ENCODE peak calls at places on chromosomes 7 and 10, in eight cellular contexts. E is activated B cell treated with CpG ODN at 0.5 μM for 24 hours, M is sigmoid colon, F is ureter, W is NCI-H2081, J is NCI-H748 treated with DMSO at 0.1 percent for 48 hours, I is progenitor cell of endocrine pancreas, Z is OCI-LY7. N is an unnamed sample.
A peak's percentile ranks its signal among the peaks of the same experiment; 100 is the strongest.

GRCh38 chr10:24427678-24428409 is 218.9 kb downstream of the KIAA1217 start:
- DNase-seq in M (no peak), E (no peak), J (no peak), Z (no peak), F (no peak), W (no peak), I (no peak), N (no peak)

GRCh38 chr7:92158660-92159575 is 20.0 kb downstream of the LRRD1 start:
- DNase-seq in M (no peak), Z (no peak), J (no peak), W (no peak), F (no peak), E (no peak), I (no peak), N (no peak)

GRCh38 chr7:131221061-131221460 is 106.6 kb upstream of the MKLN1 start:
- DNase-seq in M (no peak), J (no peak), E (no peak), F (no peak), I (no peak), Z (no peak), W (no peak), N (no peak)

GRCh38 chr10:92664322-92664721 is 25.4 kb upstream of the HHEX start:
- DNase-seq in J (no peak), M (no peak), E (no peak), Z (no peak), F (no peak), I (no peak), W (no peak), N (no peak)

GRCh38 chr7:117757440-117757839 is 115.8 kb downstream of the CTTNBP2 start:
- DNase-seq in Z (no peak), E (no peak), W (no peak), M (no peak), I (no peak), J (no peak), F (no peak), N (no peak)

GRCh38 chr7:123715198-123715597 is 33.6 kb downstream of the WASL start:
- DNase-seq in I (no peak), J (no peak), M (no peak), W (no peak), F (no peak), E (no peak), Z (no peak), N (no peak)

GRCh38 chr10:55274367-55274766 is 473.3 kb upstream of the PCDH15 start:
- DNase-seq in I (no peak), W (no peak), E (no peak), Z (no peak), F (no peak), M (no peak), J (no peak), N (no peak)

GRCh38 chr10:51341216-51341615 is 266.9 kb downstream of the PRKG1 start:
- DNase-seq in M (no peak), W (no peak), Z (no peak), I (no peak), F (no peak), E (no peak), J (no peak), N (no peak)

GRCh38 chr10:1465421-1465902 is 271.9 kb downstream of the ADARB2 start:
- DNase-seq in I (no peak), F (no peak), Z (no peak), W (no peak), E (no peak), J (no peak), M (no peak), N (no peak)

GRCh38 chr10:35466170-35466569 is 129.9 kb downstream of the CCNY start:
- DNase-seq in I (no peak), Z (no peak), M (no peak), F (no peak), E (no peak), W (no peak), J (no peak), N (no peak)

GRCh38 chr10:26216577-26216948 is at the start of gene GAD2:
- DNase-seq in M (no peak), F (no peak), W (no peak), J (peak; percentile 13), Z (no peak), E (no peak), I (no peak), N (no peak)

GRCh38 chr10:33335800-33336605 is 1.5 kb upstream of the NRP1 start:
- DNase-seq in E (no peak), I (peak; percentile 37), W (no peak), M (peak; percentile 84), Z (no peak), F (peak; percentile 70), J (no peak), N (no peak)

GRCh38 chr7:138864667-138865066 is 66.7 kb upstream of the ATP6V0A4 start:
- DNase-seq in J (no peak), W (no peak), Z (no peak), F (no peak), I (no peak), E (no peak), M (no peak), N (no peak)

GRCh38 chr10:101772017-101772894 is 3.7 kb downstream of the FGF8 start:
- DNase-seq in M (peak; percentile 33), Z (no peak), W (no peak), E (no peak), F (no peak), I (no peak), J (no peak), N (no peak)

GRCh38 chr10:24893127-24893526 is 59.3 kb downstream of the PRTFDC1 start:
- DNase-seq in W (no peak), I (no peak), Z (no peak), M (no peak), J (no peak), F (no peak), E (no peak), N (no peak)